ENCODE peak calls at places on chromosomes 16 and 17, in four cellular contexts. C is AG09319, Q is fibroblast of mammary gland, Z is AG10803. Y is an unnamed sample.

GRCh38 chr17:77145635-77146632 is 5.2 kb downstream of the SEC14L1 start:
- DNase-seq in Z (peak), C (peak), Q (peak), Y (peak)

GRCh38 chr17:70319516-70319915 is 150.2 kb downstream of the KCNJ2 start:
- DNase-seq in Q (no peak), Z (no peak), C (no peak), Y (no peak)

GRCh38 chr17:36722121-36722902 is 120.9 kb downstream of the MRM1 start:
- DNase-seq in C (peak), Q (peak), Z (no peak), Y (no peak)

GRCh38 chr16:84138500-84138823 is 6.5 kb downstream of the HSDL1 start:
- DNase-seq in Z (no peak), C (no peak), Q (no peak), Y (no peak)

GRCh38 chr17:5099271-5099670 is 12.4 kb downstream of the ZNF232 start:
- DNase-seq in Q (no peak), Z (no peak), C (no peak), Y (no peak)

GRCh38 chr17:78903101-78903779 is at the start of gene CEP295NL:
- DNase-seq in C (no peak), Z (peak), Q (peak), Y (no peak)

GRCh38 chr17:49552070-49552751 is 23.5 kb upstream of the NXPH3 start:
- DNase-seq in C (no peak), Z (no peak), Q (peak), Y (no peak)

GRCh38 chr16:14015948-14016347 is 55.2 kb upstream of the MRTFB start:
- DNase-seq in Z (peak), Q (peak), C (peak), Y (peak)

GRCh38 chr17:11999715-12000114 is 2.4 kb upstream of the ZNF18 start:
- DNase-seq in Z (no peak), C (no peak), Q (no peak), Y (no peak)

GRCh38 chr16:66717112-66717675 is 20.7 kb upstream of the CMTM4 start:
- DNase-seq in C (no peak), Z (peak), Q (peak), Y (peak)

GRCh38 chr17:73390221-73390620 is 78.4 kb upstream of the CDC42EP4 start:
- DNase-seq in C (no peak), Q (no peak), Z (no peak), Y (no peak)

GRCh38 chr16:87346517-87347060 is 29.4 kb upstream of the C16orf95 start:
- DNase-seq in Z (no peak), Q (no peak), C (no peak), Y (no peak)

GRCh38 chr16:11201498-11202259 is 54.3 kb downstream of the SOCS1 start:
- DNase-seq in Q (peak), Z (peak), C (peak), Y (peak)

GRCh38 chr16:52843386-52843785 is 209.3 kb downstream of the CHD9NB start:
- DNase-seq in C (no peak), Z (no peak), Q (no peak), Y (no peak)

GRCh38 chr17:27532269-27533067 is 76.2 kb downstream of the KSR1 start:
- DNase-seq in Q (peak), C (no peak), Z (peak), Y (peak)

GRCh38 chr17:76957600-76958464 is 89.6 kb downstream of the MGAT5B start:
- DNase-seq in Z (peak), Q (peak), C (no peak), Y (peak)

GRCh38 chr16:27722892-27723450 is 173.0 kb downstream of the KATNIP start:
- DNase-seq in Z (no peak), C (no peak), Q (no peak), Y (no peak)

GRCh38 chr16:28003923-28004322 is 59.6 kb downstream of the GSG1L start:
- DNase-seq in Z (no peak), Q (no peak), C (no peak), Y (no peak)

GRCh38 chr16:1019234-1019933 is 37.8 kb downstream of the SOX8 start:
- DNase-seq in C (peak), Z (peak), Q (peak), Y (peak)

GRCh38 chr16:85605912-85606841 is 6.9 kb upstream of the GSE1 start:
- DNase-seq in C (no peak), Q (no peak), Z (no peak), Y (no peak)

GRCh38 chr17:12070561-12070960 is 49.9 kb downstream of the MAP2K4 start:
- DNase-seq in Q (peak), Z (peak), C (no peak), Y (peak)

GRCh38 chr17:82107341-82107860 is 9.4 kb upstream of the FASN start:
- DNase-seq in C (no peak), Z (no peak), Q (no peak), Y (no peak)

GRCh38 chr17:49691086-49691676 is 13.3 kb upstream of the SPOP start:
- DNase-seq in C (no peak), Z (no peak), Q (peak), Y (no peak)

GRCh38 chr17:29193146-29193545 is 12.9 kb upstream of the MYO18A start:
- DNase-seq in Z (no peak), C (no peak), Q (no peak), Y (no peak)

GRCh38 chr17:76593964-76594363 is 8.3 kb upstream of the ST6GALNAC2 start:
- DNase-seq in Z (no peak), Q (no peak), C (no peak), Y (no peak)

GRCh38 chr17:13635951-13636350 is 34.2 kb upstream of the HS3ST3A1 start:
- DNase-seq in C (no peak), Q (no peak), Z (no peak), Y (no peak)

GRCh38 chr16:89257281-89257731 is 39.8 kb downstream of the ZNF778 start:
- DNase-seq in Q (no peak), C (no peak), Z (no peak), Y (peak)

GRCh38 chr16:30724641-30725464 is 23.4 kb upstream of the PHKG2 start:
- DNase-seq in C (no peak), Z (peak), Q (peak), Y (no peak)

GRCh38 chr16:46629331-46629843 is 8.2 kb upstream of the SHCBP1 start:
- DNase-seq in C (peak), Q (peak), Z (peak), Y (peak)

GRCh38 chr17:42188749-42189650 is 3.7 kb upstream of the HCRT start:
- DNase-seq in Z (peak), Q (no peak), C (no peak), Y (no peak)

GRCh38 chr17:46894476-46895151 is 28.3 kb upstream of the GOSR2 start:
- DNase-seq in Z (no peak), C (no peak), Q (no peak), Y (no peak)

GRCh38 chr17:80879723-80880649 is 111.7 kb upstream of the CHMP6 start:
- DNase-seq in Z (no peak), Q (no peak), C (no peak), Y (no peak)

GRCh38 chr16:87956169-87956770 is 5.0 kb downstream of the BANP start:
- DNase-seq in Z (peak), Q (peak), C (no peak), Y (peak)

GRCh38 chr16:50684823-50685455 is 3.8 kb upstream of the SNX20 start:
- DNase-seq in Q (no peak), Z (no peak), C (no peak), Y (no peak)

GRCh38 chr16:1413684-1414531 is 596 bp downstream of the UNKL start:
- DNase-seq in C (no peak), Z (peak), Q (peak), Y (peak)

GRCh38 chr16:17313085-17313611 is 157.6 kb downstream of the XYLT1 start:
- DNase-seq in C (no peak), Q (peak), Z (peak), Y (no peak)

GRCh38 chr17:46737331-46737730 is 81.2 kb downstream of the WNT3 start:
- DNase-seq in Z (no peak), C (no peak), Q (no peak), Y (no peak)

GRCh38 chr17:74736423-74737298 is at the start of gene RAB37:
- DNase-seq in Z (no peak), Q (peak), C (no peak), Y (no peak)
- TF ChIP-seq CTCF in Z (no peak), Q (no peak), C (peak), Y (no peak)

DNA sequence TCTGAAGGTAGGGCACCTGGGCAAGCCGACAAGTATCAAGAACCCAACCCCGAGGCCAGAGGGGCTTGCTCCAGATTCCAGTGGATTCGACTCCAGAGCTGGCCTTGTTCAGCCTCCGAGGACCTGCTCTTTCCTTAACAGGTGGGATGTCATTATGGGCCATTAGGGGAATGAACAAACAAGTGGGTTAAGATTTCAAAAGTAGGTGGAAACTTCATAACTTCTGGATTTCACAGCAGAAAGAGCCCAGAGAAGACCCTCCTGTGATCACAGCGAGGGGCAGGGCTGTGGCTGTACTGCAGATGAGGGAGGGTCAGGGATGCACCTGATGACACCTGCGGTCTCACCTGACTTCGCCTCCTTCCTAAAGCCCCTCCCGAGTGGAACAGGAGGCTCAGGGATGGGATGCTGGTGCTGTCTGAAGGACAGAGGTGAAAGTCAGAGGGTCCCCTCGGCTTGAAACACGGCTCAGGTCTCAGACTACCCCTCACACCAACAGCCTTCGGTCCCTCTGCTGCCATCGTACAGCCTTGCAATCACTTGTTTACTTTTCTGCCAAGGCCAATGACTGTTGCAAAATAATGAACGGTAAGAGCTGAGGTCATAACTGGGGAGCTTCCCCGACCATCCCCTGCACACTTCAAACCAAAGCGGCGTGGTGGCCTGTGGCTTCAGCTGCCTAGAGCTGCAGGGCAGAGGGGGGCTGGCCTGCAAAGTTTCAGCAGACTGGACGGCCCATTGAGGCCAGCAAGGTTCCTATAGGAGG is 5.5 kb downstream of the PAM16 start:
- DNase-seq in C (no peak), Q (no peak), Z (no peak), Y (no peak)
- TF ChIP-seq CTCF in C (no peak), Q (no peak), Z (no peak), Y (no peak)

GRCh38 chr16:49679085-49679484 is 176.8 kb downstream of the ZNF423 start:
- DNase-seq in Z (no peak), Q (no peak), C (no peak), Y (no peak)
- TF ChIP-seq CTCF in Z (no peak), Q (no peak), C (no peak), Y (no peak)

GRCh38 chr17:57740225-57740528 is 4.9 kb downstream of the CCDC182 start:
- DNase-seq in C (no peak), Q (no peak), Z (no peak), Y (no peak)

GRCh38 chr17:57735230-57735629 is 9.9 kb downstream of the CCDC182 start:
- DNase-seq in Z (no peak), C (no peak), Q (no peak), Y (no peak)

GRCh38 chr17:57737450-57737849 is 7.6 kb downstream of the CCDC182 start:
- DNase-seq in C (no peak), Q (no peak), Z (no peak), Y (no peak)

GRCh38 chr17:57735707-57736106 is 9.4 kb downstream of the CCDC182 start:
- DNase-seq in Z (no peak), C (no peak), Q (no peak), Y (no peak)

DNA sequence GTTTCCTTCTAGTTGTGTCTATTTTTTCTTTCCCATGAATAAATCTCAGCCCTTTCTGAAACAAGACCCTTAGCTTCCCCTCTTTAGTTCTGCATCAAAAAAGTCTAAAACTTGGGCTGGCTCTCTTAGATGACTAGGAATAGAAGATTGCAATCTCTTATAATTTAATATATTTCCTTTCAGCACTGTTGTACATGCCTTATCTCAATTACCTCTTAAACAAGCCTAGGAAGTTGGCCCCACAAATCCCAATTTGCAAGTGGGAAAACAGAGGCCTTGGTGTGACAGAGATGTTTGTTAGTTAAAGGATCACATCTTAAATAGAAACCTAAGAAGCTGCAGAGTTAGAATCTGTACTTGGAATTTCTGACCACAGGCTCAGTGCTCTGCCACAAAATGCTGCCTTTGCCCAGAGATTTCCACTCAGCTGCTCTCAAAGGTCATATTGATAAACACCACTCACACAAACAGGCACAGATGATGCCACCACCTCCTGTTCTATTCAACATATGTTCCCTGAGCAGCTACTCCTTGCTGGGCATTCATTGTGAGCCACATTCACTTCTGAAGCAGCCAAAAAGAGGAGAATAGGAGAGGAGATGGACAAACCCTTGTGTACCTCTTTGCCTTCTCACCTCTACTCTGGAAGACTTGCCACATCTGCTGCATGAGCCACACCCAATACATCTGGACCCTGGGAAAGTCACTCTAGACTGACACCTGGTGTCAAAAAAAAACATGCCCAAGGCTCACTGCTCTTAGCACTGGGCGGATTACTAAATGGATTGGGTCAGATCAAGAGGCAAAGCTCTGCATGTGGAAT is 5.5 kb downstream of the CCDC182 start:
- DNase-seq in C (no peak), Z (no peak), Q (peak), Y (peak)
- TF ChIP-seq CTCF in C (no peak), Z (no peak), Q (peak), Y (no peak)

GRCh38 chr17:35241520-35241919 is 1.4 kb upstream of the SLFN5 start:
- DNase-seq in Q (no peak), C (no peak), Z (no peak), Y (no peak)
- TF ChIP-seq CTCF in Q (no peak), C (no peak), Z (no peak), Y (no peak)

DNA sequence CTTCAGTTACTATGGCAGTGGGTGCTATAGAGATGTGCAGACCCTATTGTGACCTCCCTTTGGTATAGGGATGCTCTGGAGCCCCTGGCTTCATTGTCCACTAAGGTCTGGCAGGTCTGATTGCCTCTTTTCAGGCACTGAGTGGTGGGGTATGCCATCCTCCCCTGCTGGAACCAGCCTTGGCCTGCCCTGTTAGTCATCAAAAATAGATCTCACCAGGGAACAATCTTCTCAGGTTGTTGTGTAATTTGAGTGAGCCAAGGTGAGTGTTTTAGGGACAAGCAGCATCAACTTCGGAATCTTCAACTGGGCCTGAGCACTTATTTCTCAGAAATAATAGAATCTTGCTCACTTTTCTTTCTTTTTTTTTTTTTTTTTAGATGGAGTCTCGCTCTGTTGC is 19.6 kb downstream of the HMOX2 start:
- DNase-seq in Q (no peak), C (no peak), Z (no peak), Y (no peak)
- TF ChIP-seq CTCF in Q (no peak), C (no peak), Z (no peak), Y (no peak)